ENCODE peak calls at places on chromosomes 13 and 19, in ten cellular contexts. One of them, this sample, is unnamed.

GRCh38 chr19:55261671-55262126 is 2.9 kb upstream of the PPP6R1 start:
- DNase-seq in astrocyte of the spinal cord: no peak
- DNase-seq in CD8-positive, alpha-beta memory T cell: no peak
- DNase-seq in Peyer's patch: no peak
- DNase-seq in IMR-90: no peak
- DNase-seq in brain microvascular endothelial cell: no peak
- DNase-seq in pancreas: no peak
- DNase-seq in lung: no peak
- DNase-seq in AG04450: no peak
- DNase-seq in OCI-LY7: no peak
- DNase-seq in this sample: no peak

GRCh38 chr13:98252931-98253470 is 75.9 kb upstream of the RNF113B start:
- DNase-seq in AG04450: no peak
- DNase-seq in OCI-LY7: no peak
- DNase-seq in pancreas: no peak
- DNase-seq in CD8-positive, alpha-beta memory T cell: no peak
- DNase-seq in brain microvascular endothelial cell: peak
- DNase-seq in IMR-90: peak
- DNase-seq in astrocyte of the spinal cord: peak
- DNase-seq in Peyer's patch: no peak
- DNase-seq in lung: no peak
- DNase-seq in this sample: peak

GRCh38 chr13:95652244-95652764 is 7.8 kb upstream of the DZIP1 start:
- DNase-seq in pancreas: peak
- DNase-seq in lung: no peak
- DNase-seq in brain microvascular endothelial cell: no peak
- DNase-seq in CD8-positive, alpha-beta memory T cell: no peak
- DNase-seq in OCI-LY7: no peak
- DNase-seq in IMR-90: no peak
- DNase-seq in astrocyte of the spinal cord: no peak
- DNase-seq in Peyer's patch: no peak
- DNase-seq in AG04450: no peak
- DNase-seq in this sample: no peak

GRCh38 chr13:49561064-49561410 is 24.3 kb downstream of the RCBTB1 start:
- DNase-seq in CD8-positive, alpha-beta memory T cell: no peak
- DNase-seq in OCI-LY7: no peak
- DNase-seq in AG04450: no peak
- DNase-seq in brain microvascular endothelial cell: no peak
- DNase-seq in lung: no peak
- DNase-seq in pancreas: peak
- DNase-seq in Peyer's patch: no peak
- DNase-seq in astrocyte of the spinal cord: no peak
- DNase-seq in IMR-90: no peak
- DNase-seq in this sample: no peak

GRCh38 chr13:111943229-111943795 is 123.6 kb upstream of the SOX1 start:
- DNase-seq in OCI-LY7: no peak
- DNase-seq in IMR-90: no peak
- DNase-seq in Peyer's patch: peak
- DNase-seq in astrocyte of the spinal cord: no peak
- DNase-seq in brain microvascular endothelial cell: no peak
- DNase-seq in lung: no peak
- DNase-seq in AG04450: no peak
- DNase-seq in CD8-positive, alpha-beta memory T cell: no peak
- DNase-seq in pancreas: no peak
- DNase-seq in this sample: no peak

GRCh38 chr19:7789447-7789846 is 26.4 kb downstream of the CLEC4M start:
- DNase-seq in lung: no peak
- DNase-seq in astrocyte of the spinal cord: no peak
- DNase-seq in AG04450: no peak
- DNase-seq in CD8-positive, alpha-beta memory T cell: no peak
- DNase-seq in brain microvascular endothelial cell: no peak
- DNase-seq in pancreas: no peak
- DNase-seq in IMR-90: no peak
- DNase-seq in Peyer's patch: peak
- DNase-seq in OCI-LY7: peak
- DNase-seq in this sample: no peak

GRCh38 chr19:47253467-47253881 is 2.9 kb upstream of the CCDC9 start:
- DNase-seq in Peyer's patch: no peak
- DNase-seq in OCI-LY7: no peak
- DNase-seq in CD8-positive, alpha-beta memory T cell: no peak
- DNase-seq in lung: no peak
- DNase-seq in astrocyte of the spinal cord: peak
- DNase-seq in AG04450: peak
- DNase-seq in pancreas: no peak
- DNase-seq in IMR-90: peak
- DNase-seq in brain microvascular endothelial cell: peak
- DNase-seq in this sample: no peak

GRCh38 chr13:113804017-113804702 is 45.1 kb downstream of the TMEM255B start:
- DNase-seq in CD8-positive, alpha-beta memory T cell: no peak
- DNase-seq in IMR-90: no peak
- DNase-seq in brain microvascular endothelial cell: no peak
- DNase-seq in Peyer's patch: no peak
- DNase-seq in pancreas: no peak
- DNase-seq in AG04450: no peak
- DNase-seq in lung: no peak
- DNase-seq in OCI-LY7: no peak
- DNase-seq in astrocyte of the spinal cord: peak
- DNase-seq in this sample: no peak

GRCh38 chr19:50204811-50205675 is 1.6 kb downstream of the MYH14 start:
- DNase-seq in Peyer's patch: peak
- DNase-seq in pancreas: peak
- DNase-seq in OCI-LY7: no peak
- DNase-seq in brain microvascular endothelial cell: no peak
- DNase-seq in AG04450: no peak
- DNase-seq in astrocyte of the spinal cord: no peak
- DNase-seq in CD8-positive, alpha-beta memory T cell: no peak
- DNase-seq in lung: peak
- DNase-seq in IMR-90: no peak
- DNase-seq in this sample: no peak
- H3K4me3 ChIP-seq in Peyer's patch: no peak
- H3K4me3 ChIP-seq in pancreas: peak
- H3K4me3 ChIP-seq in OCI-LY7: no peak
- H3K4me3 ChIP-seq in brain microvascular endothelial cell: no peak
- H3K4me3 ChIP-seq in AG04450: no peak
- H3K4me3 ChIP-seq in astrocyte of the spinal cord: no peak
- H3K4me3 ChIP-seq in CD8-positive, alpha-beta memory T cell: no peak
- H3K4me3 ChIP-seq in lung: peak
- H3K4me3 ChIP-seq in IMR-90: no peak
- H3K4me3 ChIP-seq in this sample: no peak

DNA sequence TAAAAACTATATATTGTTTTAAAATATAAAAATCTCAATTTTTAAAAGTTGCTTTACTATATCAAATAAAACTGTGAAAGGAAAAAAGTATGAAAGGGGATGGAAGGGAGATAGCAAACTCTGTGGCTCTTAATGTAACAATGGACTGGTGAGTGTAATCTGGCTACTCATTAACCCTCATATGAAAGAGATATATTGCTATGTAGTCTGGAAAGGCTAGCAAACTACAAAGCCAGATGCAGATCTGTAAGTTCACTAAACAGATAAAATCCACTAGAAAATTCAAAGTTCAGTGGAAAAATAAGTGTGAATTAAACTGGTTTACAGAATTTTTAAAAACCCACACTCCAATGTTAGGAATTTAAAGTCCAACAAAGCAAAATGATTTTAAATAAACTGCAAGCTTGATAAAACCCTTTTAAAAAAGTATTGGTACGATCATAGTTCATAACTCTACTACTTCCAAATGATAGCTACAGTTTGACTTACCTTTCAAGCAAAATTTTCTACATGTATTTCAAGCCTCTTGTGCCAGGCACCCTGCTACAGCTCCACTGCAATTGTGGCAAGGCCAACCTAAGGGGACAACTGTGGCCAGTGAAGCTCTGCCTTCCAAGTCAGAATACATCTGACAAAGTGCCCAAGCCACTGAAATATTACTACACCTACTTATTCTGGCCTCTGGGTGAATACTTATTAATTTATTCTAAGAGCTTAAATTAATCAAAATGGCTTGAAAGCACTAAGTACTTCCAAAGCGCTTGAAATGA is 647 bp upstream of the ELF1 start:
- DNase-seq in OCI-LY7: no peak
- DNase-seq in pancreas: no peak
- DNase-seq in brain microvascular endothelial cell: no peak
- DNase-seq in Peyer's patch: no peak
- DNase-seq in AG04450: no peak
- DNase-seq in astrocyte of the spinal cord: no peak
- DNase-seq in lung: no peak
- DNase-seq in IMR-90: no peak
- DNase-seq in CD8-positive, alpha-beta memory T cell: no peak
- DNase-seq in this sample: no peak
- H3K4me3 ChIP-seq in OCI-LY7: peak
- H3K4me3 ChIP-seq in pancreas: no peak
- H3K4me3 ChIP-seq in brain microvascular endothelial cell: no peak
- H3K4me3 ChIP-seq in Peyer's patch: peak
- H3K4me3 ChIP-seq in AG04450: no peak
- H3K4me3 ChIP-seq in astrocyte of the spinal cord: no peak
- H3K4me3 ChIP-seq in lung: no peak
- H3K4me3 ChIP-seq in IMR-90: no peak
- H3K4me3 ChIP-seq in CD8-positive, alpha-beta memory T cell: no peak
- H3K4me3 ChIP-seq in this sample: no peak

GRCh38 chr19:45074744-45075143 is 1.5 kb downstream of the ZNF296 start:
- DNase-seq in lung: no peak
- DNase-seq in pancreas: no peak
- DNase-seq in Peyer's patch: no peak
- DNase-seq in IMR-90: no peak
- DNase-seq in brain microvascular endothelial cell: no peak
- DNase-seq in astrocyte of the spinal cord: no peak
- DNase-seq in AG04450: no peak
- DNase-seq in OCI-LY7: no peak
- DNase-seq in CD8-positive, alpha-beta memory T cell: no peak
- DNase-seq in this sample: no peak
- H3K4me3 ChIP-seq in lung: no peak
- H3K4me3 ChIP-seq in pancreas: no peak
- H3K4me3 ChIP-seq in Peyer's patch: peak
- H3K4me3 ChIP-seq in IMR-90: no peak
- H3K4me3 ChIP-seq in brain microvascular endothelial cell: no peak
- H3K4me3 ChIP-seq in astrocyte of the spinal cord: no peak
- H3K4me3 ChIP-seq in AG04450: no peak
- H3K4me3 ChIP-seq in OCI-LY7: peak
- H3K4me3 ChIP-seq in CD8-positive, alpha-beta memory T cell: no peak
- H3K4me3 ChIP-seq in this sample: no peak

GRCh38 chr19:36449059-36449670 is 30.7 kb upstream of the ZFP82 start:
- DNase-seq in CD8-positive, alpha-beta memory T cell: no peak
- DNase-seq in AG04450: no peak
- DNase-seq in IMR-90: no peak
- DNase-seq in lung: no peak
- DNase-seq in OCI-LY7: no peak
- DNase-seq in brain microvascular endothelial cell: no peak
- DNase-seq in astrocyte of the spinal cord: no peak
- DNase-seq in Peyer's patch: no peak
- DNase-seq in pancreas: no peak
- DNase-seq in this sample: no peak
- H3K4me3 ChIP-seq in CD8-positive, alpha-beta memory T cell: peak
- H3K4me3 ChIP-seq in AG04450: no peak
- H3K4me3 ChIP-seq in IMR-90: no peak
- H3K4me3 ChIP-seq in lung: no peak
- H3K4me3 ChIP-seq in OCI-LY7: no peak
- H3K4me3 ChIP-seq in brain microvascular endothelial cell: no peak
- H3K4me3 ChIP-seq in astrocyte of the spinal cord: no peak
- H3K4me3 ChIP-seq in Peyer's patch: no peak
- H3K4me3 ChIP-seq in pancreas: no peak
- H3K4me3 ChIP-seq in this sample: no peak

GRCh38 chr13:24511824-24512207 is 762 bp downstream of the PARP4 start:
- DNase-seq in CD8-positive, alpha-beta memory T cell: no peak
- DNase-seq in pancreas: no peak
- DNase-seq in brain microvascular endothelial cell: no peak
- DNase-seq in Peyer's patch: no peak
- DNase-seq in astrocyte of the spinal cord: no peak
- DNase-seq in lung: no peak
- DNase-seq in OCI-LY7: peak
- DNase-seq in AG04450: no peak
- DNase-seq in IMR-90: no peak
- DNase-seq in this sample: no peak
- H3K4me3 ChIP-seq in CD8-positive, alpha-beta memory T cell: peak
- H3K4me3 ChIP-seq in pancreas: peak
- H3K4me3 ChIP-seq in brain microvascular endothelial cell: peak
- H3K4me3 ChIP-seq in Peyer's patch: peak
- H3K4me3 ChIP-seq in astrocyte of the spinal cord: peak
- H3K4me3 ChIP-seq in lung: peak
- H3K4me3 ChIP-seq in OCI-LY7: peak
- H3K4me3 ChIP-seq in AG04450: peak
- H3K4me3 ChIP-seq in IMR-90: peak
- H3K4me3 ChIP-seq in this sample: peak

GRCh38 chr13:27966641-27967202 is 2.4 kb downstream of the CDX2 start:
- DNase-seq in lung: no peak
- DNase-seq in OCI-LY7: no peak
- DNase-seq in brain microvascular endothelial cell: no peak
- DNase-seq in AG04450: no peak
- DNase-seq in IMR-90: no peak
- DNase-seq in CD8-positive, alpha-beta memory T cell: no peak
- DNase-seq in pancreas: no peak
- DNase-seq in astrocyte of the spinal cord: no peak
- DNase-seq in Peyer's patch: no peak
- DNase-seq in this sample: no peak

GRCh38 chr13:27968316-27969072 is 621 bp downstream of the CDX2 start:
- DNase-seq in brain microvascular endothelial cell: no peak
- DNase-seq in lung: no peak
- DNase-seq in AG04450: no peak
- DNase-seq in CD8-positive, alpha-beta memory T cell: no peak
- DNase-seq in astrocyte of the spinal cord: no peak
- DNase-seq in pancreas: peak
- DNase-seq in Peyer's patch: no peak
- DNase-seq in IMR-90: no peak
- DNase-seq in OCI-LY7: no peak
- DNase-seq in this sample: no peak

GRCh38 chr13:27965740-27966640 is 3.1 kb downstream of the CDX2 start:
- DNase-seq in Peyer's patch: no peak
- DNase-seq in OCI-LY7: no peak
- DNase-seq in lung: no peak
- DNase-seq in IMR-90: no peak
- DNase-seq in AG04450: no peak
- DNase-seq in pancreas: peak
- DNase-seq in astrocyte of the spinal cord: no peak
- DNase-seq in brain microvascular endothelial cell: no peak
- DNase-seq in CD8-positive, alpha-beta memory T cell: no peak
- DNase-seq in this sample: no peak

GRCh38 chr13:27967736-27968315 is 1.3 kb downstream of the CDX2 start:
- DNase-seq in brain microvascular endothelial cell: no peak
- DNase-seq in AG04450: no peak
- DNase-seq in IMR-90: no peak
- DNase-seq in pancreas: peak
- DNase-seq in OCI-LY7: no peak
- DNase-seq in Peyer's patch: no peak
- DNase-seq in astrocyte of the spinal cord: no peak
- DNase-seq in lung: no peak
- DNase-seq in CD8-positive, alpha-beta memory T cell: no peak
- DNase-seq in this sample: no peak

GRCh38 chr13:27967203-27967735 is 1.8 kb downstream of the CDX2 start:
- DNase-seq in CD8-positive, alpha-beta memory T cell: no peak
- DNase-seq in OCI-LY7: no peak
- DNase-seq in AG04450: no peak
- DNase-seq in lung: no peak
- DNase-seq in pancreas: no peak
- DNase-seq in brain microvascular endothelial cell: no peak
- DNase-seq in Peyer's patch: no peak
- DNase-seq in IMR-90: no peak
- DNase-seq in astrocyte of the spinal cord: no peak
- DNase-seq in this sample: no peak
- H3K4me3 ChIP-seq in CD8-positive, alpha-beta memory T cell: no peak
- H3K4me3 ChIP-seq in OCI-LY7: no peak
- H3K4me3 ChIP-seq in AG04450: no peak
- H3K4me3 ChIP-seq in lung: no peak
- H3K4me3 ChIP-seq in pancreas: peak
- H3K4me3 ChIP-seq in brain microvascular endothelial cell: no peak
- H3K4me3 ChIP-seq in Peyer's patch: no peak
- H3K4me3 ChIP-seq in IMR-90: no peak
- H3K4me3 ChIP-seq in astrocyte of the spinal cord: no peak
- H3K4me3 ChIP-seq in this sample: no peak

This sample was measured in AG09309.